ENCODE peak calls at places on chromosome 22, in four cellular contexts. A is epithelial cell of esophagus, Q is PC-3, E is right lobe of liver. F is an unnamed sample.
A peak's percentile ranks its signal among the peaks of the same experiment; 100 is the strongest.

GRCh38 chr22:30843245-30843644 is 125.3 kb downstream of the MORC2 start:
- DNase-seq in A (no peak), Q (peak; percentile 69), E (no peak), F (no peak)

GRCh38 chr22:20802452-20802851 is 28.5 kb downstream of the SERPIND1 start:
- DNase-seq in A (no peak), Q (no peak), E (no peak), F (no peak)

GRCh38 chr22:30877662-30878515 is 90.7 kb downstream of the MORC2 start:
- DNase-seq in A (no peak), Q (peak; percentile 22), E (no peak), F (no peak)

GRCh38 chr22:21020802-21021429 is 6.0 kb downstream of the P2RX6 start:
- DNase-seq in A (peak; percentile 35), Q (peak; percentile 16), E (no peak), F (no peak)

GRCh38 chr22:50687829-50688228 is 15.2 kb downstream of the SHANK3 start:
- DNase-seq in A (no peak), Q (no peak), E (no peak), F (no peak)

GRCh38 chr22:50734986-50735738 is 2.8 kb upstream of the ACR start:
- DNase-seq in A (no peak), Q (no peak), E (no peak), F (no peak)

GRCh38 chr22:19719488-19720021 is 3.8 kb upstream of the GP1BB start:
- DNase-seq in A (no peak), Q (no peak), E (no peak), F (no peak)

GRCh38 chr22:37498289-37498909 is 12.2 kb upstream of the MFNG start:
- DNase-seq in A (no peak), Q (no peak), E (no peak), F (no peak)

GRCh38 chr22:19641254-19641982 is 72.9 kb upstream of the SEPTIN5 start:
- DNase-seq in A (peak; percentile 52), Q (peak; percentile 2), E (no peak), F (peak; percentile 29)

GRCh38 chr22:24834845-24835570 is 29.0 kb downstream of the SGSM1 start:
- DNase-seq in A (peak; percentile 35), Q (peak; percentile 12), E (no peak), F (peak; percentile 22)

GRCh38 chr22:25101986-25102385 is 97.7 kb upstream of the CRYBB3 start:
- DNase-seq in A (no peak), Q (no peak), E (no peak), F (no peak)

GRCh38 chr22:44037519-44038370 is 13.6 kb downstream of the PARVB start:
- DNase-seq in A (peak; percentile 96), Q (peak; percentile 90), E (no peak), F (peak; percentile 87)

GRCh38 chr22:44182591-44183588 is 2.2 kb downstream of the PARVG start:
- DNase-seq in A (no peak), Q (no peak), E (peak; percentile 68), F (no peak)

GRCh38 chr22:48496987-48497650 is 1330.6 kb downstream of the BRD1 start:
- DNase-seq in A (no peak), Q (no peak), E (no peak), F (no peak)

GRCh38 chr22:38338772-38339379 is 21.6 kb upstream of the CSNK1E start:
- DNase-seq in A (no peak), Q (no peak), E (no peak), F (no peak)

GRCh38 chr22:42939941-42940653 is 74.9 kb downstream of the PACSIN2 start:
- DNase-seq in A (peak; percentile 86), Q (peak; percentile 93), E (peak; percentile 52), F (peak; percentile 80)

GRCh38 chr22:38347181-38347943 is 30.1 kb upstream of the CSNK1E start:
- DNase-seq in A (no peak), Q (no peak), E (no peak), F (no peak)

GRCh38 chr22:37242395-37242918 is 1.6 kb downstream of the RAC2 start:
- DNase-seq in A (peak; percentile 64), Q (peak; percentile 51), E (peak; percentile 64), F (no peak)

GRCh38 chr22:38202437-38203089 is 769 bp downstream of the MAFF start:
- DNase-seq in A (peak; percentile 84), Q (peak; percentile 76), E (peak; percentile 94), F (peak; percentile 94)

GRCh38 chr22:48819232-48819631 is 1008.4 kb downstream of the BRD1 start:
- DNase-seq in A (no peak), Q (no peak), E (no peak), F (no peak)

GRCh38 chr22:34709641-34710040 is 356.3 kb upstream of the ISX start:
- DNase-seq in A (no peak), Q (no peak), E (no peak), F (no peak)

GRCh38 chr22:38029370-38029769 is 27.8 kb upstream of the PICK1 start:
- DNase-seq in A (no peak), Q (no peak), E (no peak), F (no peak)

GRCh38 chr22:22079404-22080148 is 97.0 kb upstream of the TOP3B start:
- DNase-seq in A (no peak), Q (no peak), E (no peak), F (no peak)

GRCh38 chr22:19002684-19003038 is 66.6 kb upstream of the PRODH start:
- DNase-seq in A (no peak), Q (no peak), E (no peak), F (no peak)

GRCh38 chr22:38793721-38794466 is at the start of gene DNAL4:
- DNase-seq in A (peak; percentile 97), Q (peak; percentile 98), E (peak; percentile 91), F (peak; percentile 99)

GRCh38 chr22:49723478-49724029 is 104.1 kb downstream of the BRD1 start:
- DNase-seq in A (no peak), Q (no peak), E (no peak), F (no peak)

GRCh38 chr22:43050995-43051394 is 36.0 kb upstream of the PACSIN2 start:
- DNase-seq in A (no peak), Q (no peak), E (no peak), F (no peak)

GRCh38 chr22:19932367-19933206 is 9.0 kb upstream of the COMT start:
- DNase-seq in A (no peak), Q (no peak), E (no peak), F (no peak)

GRCh38 chr22:17811119-17811518 is 36.9 kb upstream of the BID start:
- DNase-seq in A (no peak), Q (no peak), E (no peak), F (no peak)
- TF ChIP-seq CTCF in A (no peak), Q (no peak), E (no peak), F (no peak)

GRCh38 chr22:31926086-31926485 is 18.2 kb upstream of the YWHAH start:
- DNase-seq in A (no peak), Q (no peak), E (no peak), F (no peak)

GRCh38 chr22:31929126-31929928 is 15.0 kb upstream of the YWHAH start:
- DNase-seq in A (no peak), Q (no peak), E (no peak), F (no peak)

GRCh38 chr22:31925056-31925455 is 19.3 kb upstream of the YWHAH start:
- DNase-seq in A (no peak), Q (no peak), E (no peak), F (no peak)

GRCh38 chr22:31927562-31927961 is 16.8 kb upstream of the YWHAH start:
- DNase-seq in A (no peak), Q (no peak), E (no peak), F (no peak)

GRCh38 chr22:31926969-31927368 is 17.4 kb upstream of the YWHAH start:
- DNase-seq in A (peak; percentile 34), Q (no peak), E (no peak), F (no peak)
- H3K4me3 ChIP-seq in A (no peak overlapping the region), Q (no peak overlapping the region), E (no peak overlapping the region), F (no peak overlapping the region)

GRCh38 chr22:41301085-41302015 is at the start of gene ZC3H7B:
- DNase-seq in A (peak; percentile 83), Q (peak; percentile 77), E (peak; percentile 86), F (peak; percentile 75)
- TF ChIP-seq CTCF in A (peak; percentile 54), Q (peak; percentile 48), E (peak; percentile 46), F (peak; percentile 55)

GRCh38 chr22:45686004-45686403 is 14.4 kb downstream of the ATXN10 start:
- DNase-seq in A (no peak), Q (no peak), E (no peak), F (no peak)
- H3K4me3 ChIP-seq in A (no peak overlapping the region), Q (no peak overlapping the region), E (no peak overlapping the region), F (no peak overlapping the region)

GRCh38 chr22:36194971-36195370 is 6.6 kb downstream of the APOL4 start:
- DNase-seq in A (peak; percentile 55), Q (peak; percentile 65), E (peak; percentile 44), F (peak; percentile 85)
- TF ChIP-seq CTCF in A (peak; percentile 69), Q (peak; percentile 71), E (peak; percentile 69), F (peak; percentile 85)

GRCh38 chr22:27300661-27301285 is 500.8 kb downstream of the MN1 start:
- DNase-seq in A (no peak), Q (no peak), E (no peak), F (no peak)

GRCh38 chr22:27298387-27299141 is 503.0 kb downstream of the MN1 start:
- DNase-seq in A (no peak), Q (no peak), E (no peak), F (no peak)

GRCh38 chr22:27302501-27302900 is 499.1 kb downstream of the MN1 start:
- DNase-seq in A (no peak), Q (no peak), E (no peak), F (no peak)

GRCh38 chr22:27297125-27297524 is 504.4 kb downstream of the MN1 start:
- DNase-seq in A (no peak), Q (no peak), E (no peak), F (no peak)

GRCh38 chr22:27299181-27300085 is 502.1 kb downstream of the MN1 start:
- DNase-seq in A (no peak), Q (no peak), E (no peak), F (no peak)
- H3K4me3 ChIP-seq in A (no peak overlapping the region), Q (no peak overlapping the region), E (no peak overlapping the region), F (no peak overlapping the region)

DNA sequence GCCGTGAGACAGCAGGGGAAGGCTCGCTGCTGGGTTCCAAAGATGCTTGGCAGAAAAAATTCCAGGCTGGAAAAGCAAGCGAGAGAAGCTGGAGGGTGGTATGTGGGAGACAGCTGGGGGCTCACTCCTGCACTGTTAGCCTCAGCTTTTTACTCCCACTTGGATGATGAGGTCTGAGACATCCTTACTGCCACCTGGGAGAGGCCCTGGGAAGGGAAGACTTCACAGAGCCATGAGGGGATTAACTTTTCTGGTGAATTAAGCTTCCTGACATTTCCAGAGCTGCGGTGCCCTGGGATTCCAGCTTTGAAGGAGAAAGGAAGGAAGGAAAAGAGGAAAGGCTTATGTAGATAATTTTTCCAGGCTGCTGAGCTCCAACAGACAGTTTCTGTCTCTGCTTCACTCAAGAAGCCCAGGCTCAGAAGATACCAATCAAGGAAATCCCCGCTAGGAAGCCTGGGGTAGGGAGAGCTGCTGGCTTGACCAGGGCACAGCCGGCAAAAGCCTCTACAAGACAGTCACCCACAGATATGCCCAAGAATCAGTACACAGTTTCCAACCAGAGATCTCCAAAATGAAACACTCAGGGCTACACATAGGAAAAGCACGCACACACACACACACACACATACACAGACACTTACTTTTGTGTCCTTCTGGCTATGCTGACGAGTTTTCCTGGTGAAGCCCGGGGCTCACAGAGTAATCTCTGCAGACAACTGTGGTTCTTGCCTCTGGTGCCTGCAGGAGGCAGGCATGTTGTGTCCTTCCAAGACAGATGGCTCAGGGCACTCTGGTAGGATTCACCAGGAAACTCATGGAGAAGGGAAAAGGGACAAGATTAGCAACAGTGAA is 907 bp downstream of the MCHR1 start:
- DNase-seq in A (peak; percentile 15), Q (no peak), E (no peak), F (peak; percentile 46)
- TF ChIP-seq CTCF in A (peak; percentile 18), Q (no peak), E (no peak), F (peak; percentile 17)

F was measured in fibroblast of pulmonary artery.